ENCODE peak calls at places on chromosome 2, in eight cellular contexts. H is HFFc6; R is body of pancreas; T is GM03348; L is amniotic stem cell; W is activated T-cell treated with anti-CD3 and anti-CD28 coated beads, Interleukin-2, amount 50 U/mL, for 72 hours; A is retina; E is tibial artery. M is an unnamed sample.

GRCh38 chr2:21017748-21018276 is 26.1 kb downstream of the APOB start:
- DNase-seq in E (no peak), H (no peak), R (no peak), W (no peak), T (no peak), L (no peak), A (no peak), M (no peak)

GRCh38 chr2:10035633-10036032 is 7.7 kb upstream of the KLF11 start:
- DNase-seq in E (no peak), L (no peak), A (no peak), H (no peak), R (no peak), T (no peak), W (no peak), M (no peak)

GRCh38 chr2:425947-426346 is 138.1 kb upstream of the ALKAL2 start:
- DNase-seq in L (no peak), E (no peak), H (no peak), R (no peak), W (no peak), A (no peak), T (no peak), M (no peak)

GRCh38 chr2:81901017-81901416 is 1596.5 kb upstream of the LRRTM1 start:
- DNase-seq in A (no peak), T (no peak), E (no peak), R (no peak), H (no peak), W (no peak), L (no peak), M (no peak)

GRCh38 chr2:169659314-169659713 is 34.9 kb downstream of the CFAP210 start:
- DNase-seq in R (no peak), E (no peak), A (no peak), W (no peak), L (no peak), T (no peak), H (no peak), M (peak; percentile 34)

GRCh38 chr2:29420999-29421856 is 306.0 kb downstream of the CLIP4 start:
- DNase-seq in E (no peak), R (no peak), L (no peak), A (peak; percentile 43), W (no peak), T (no peak), H (no peak), M (no peak)

GRCh38 chr2:71801969-71802368 is 345.7 kb downstream of the CYP26B1 start:
- DNase-seq in L (peak; percentile 53), A (peak; percentile 36), H (peak; percentile 47), W (no peak), E (peak; percentile 84), T (peak; percentile 88), R (peak; percentile 24), M (no peak)

GRCh38 chr2:69012310-69013122 is 463 bp upstream of the ANTXR1 start:
- DNase-seq in L (no peak), H (no peak), E (peak; percentile 86), T (peak; percentile 90), W (peak; percentile 55), R (peak; percentile 48), A (peak; percentile 94), M (no peak)

GRCh38 chr2:74010087-74010541 is 25.4 kb downstream of the TET3 start:
- DNase-seq in T (no peak), R (peak; percentile 62), A (no peak), E (no peak), H (no peak), W (no peak), L (no peak), M (no peak)

GRCh38 chr2:9423922-9424272 is 443 bp downstream of the CPSF3 start:
- DNase-seq in H (no peak), R (no peak), T (no peak), A (no peak), E (no peak), W (peak; percentile 35), L (no peak), M (no peak)

GRCh38 chr2:46082531-46083485 is 214.4 kb upstream of the EPAS1 start:
- DNase-seq in R (no peak), H (peak; percentile 85), L (peak; percentile 45), T (peak; percentile 86), A (no peak), E (no peak), W (no peak), M (no peak)

GRCh38 chr2:161230959-161231358 is 70.7 kb downstream of the TANK start:
- DNase-seq in A (no peak), W (no peak), H (no peak), R (no peak), E (no peak), L (no peak), T (no peak), M (no peak)

GRCh38 chr2:8000861-8001260 is 681.0 kb upstream of the ID2 start:
- DNase-seq in T (no peak), A (no peak), W (no peak), H (no peak), R (no peak), L (no peak), E (no peak), M (no peak)

GRCh38 chr2:9100080-9100876 is 96.8 kb upstream of the MBOAT2 start:
- DNase-seq in E (no peak), L (no peak), W (no peak), T (no peak), R (no peak), A (no peak), H (no peak), M (peak; percentile 68)

GRCh38 chr2:225599856-225600255 is 200.3 kb downstream of the NYAP2 start:
- DNase-seq in A (no peak), W (no peak), T (no peak), L (no peak), R (no peak), E (no peak), H (no peak), M (no peak)

GRCh38 chr2:852168-852567 is 98.5 kb upstream of the SNTG2 start:
- DNase-seq in R (no peak), A (no peak), L (no peak), W (no peak), T (no peak), E (no peak), H (no peak), M (no peak)

GRCh38 chr2:174217883-174218282 is 30.4 kb downstream of the OLA1 start:
- DNase-seq in W (no peak), E (no peak), L (no peak), T (no peak), H (no peak), R (no peak), A (no peak), M (no peak)

GRCh38 chr2:64101141-64101591 is 43.1 kb downstream of the PELI1 start:
- DNase-seq in W (no peak), A (no peak), T (peak; percentile 46), H (no peak), E (no peak), R (no peak), L (no peak), M (no peak)

GRCh38 chr2:64604929-64605550 is 48.7 kb downstream of the SERTAD2 start:
- DNase-seq in E (no peak), A (no peak), W (no peak), H (peak; percentile 47), T (peak; percentile 92), R (peak; percentile 29), L (peak; percentile 11), M (no peak)

GRCh38 chr2:123839326-123839725 is 185.8 kb upstream of the CNTNAP5 start:
- DNase-seq in E (no peak), W (no peak), L (no peak), A (no peak), R (no peak), H (no peak), T (no peak), M (no peak)

GRCh38 chr2:231904161-231904611 is 22.0 kb downstream of the NPPC start:
- DNase-seq in R (no peak), H (no peak), A (no peak), L (no peak), W (no peak), E (peak; percentile 41), T (no peak), M (no peak)

GRCh38 chr2:210818473-210818872 is 262.1 kb downstream of the CPS1 start:
- DNase-seq in R (no peak), A (no peak), E (no peak), H (no peak), W (no peak), L (no peak), T (no peak), M (no peak)

GRCh38 chr2:54945401-54946219 is 104.6 kb downstream of the RTN4 start:
- DNase-seq in A (no peak), R (peak; percentile 35), H (peak; percentile 64), E (peak; percentile 87), L (no peak), W (peak; percentile 64), T (peak; percentile 86), M (peak; percentile 15)

GRCh38 chr2:176781570-176782217 is 430.9 kb upstream of the HNRNPA3 start:
- DNase-seq in T (no peak), W (no peak), R (no peak), E (no peak), L (no peak), A (no peak), H (no peak), M (no peak)

GRCh38 chr2:30239308-30240161 is 8.2 kb downstream of the LBH start:
- DNase-seq in H (peak; percentile 31), A (peak; percentile 46), L (no peak), R (peak; percentile 77), E (peak; percentile 94), T (peak; percentile 84), W (peak; percentile 76), M (no peak)

GRCh38 chr2:69026026-69026425 is 13.0 kb downstream of the ANTXR1 start:
- DNase-seq in W (peak; percentile 49), T (no peak), R (peak; percentile 44), E (no peak), H (peak; percentile 28), L (no peak), A (no peak), M (peak; percentile 3)

GRCh38 chr2:47046271-47046670 is 108.8 kb downstream of the STPG4 start:
- DNase-seq in T (no peak), R (no peak), A (no peak), H (no peak), E (no peak), L (no peak), W (no peak), M (no peak)

GRCh38 chr2:179936654-179937053 is 70.4 kb downstream of the CWC22 start:
- DNase-seq in W (peak; percentile 34), E (no peak), R (peak; percentile 28), L (no peak), T (no peak), H (no peak), A (no peak), M (no peak)

GRCh38 chr2:45030553-45030952 is 21.3 kb upstream of the SIX2 start:
- DNase-seq in A (no peak), E (no peak), R (no peak), T (no peak), H (no peak), W (no peak), L (no peak), M (no peak)

GRCh38 chr2:188322569-188323531 is 31.2 kb downstream of the GULP1 start:
- DNase-seq in H (peak; percentile 61), E (no peak), W (no peak), R (peak; percentile 24), T (no peak), A (no peak), L (no peak), M (no peak)

GRCh38 chr2:156125018-156125417 is 207.5 kb downstream of the NR4A2 start:
- DNase-seq in A (no peak), L (no peak), E (no peak), H (no peak), T (no peak), R (no peak), W (no peak), M (no peak)

GRCh38 chr2:19358242-19359020 is at the start of gene OSR1:
- DNase-seq in E (peak; percentile 92), A (peak; percentile 73), R (no peak), H (peak; percentile 62), T (peak; percentile 92), W (no peak), L (peak; percentile 83), M (no peak)